ENCODE peak calls at places on chromosome 7, in seven cellular contexts. A is left ventricle myocardium inferior; J is CD8-positive, alpha-beta T cell; T is right atrium auricular region; N is fibroblast of lung; F is colonic mucosa; Q is K562. O is an unnamed sample. For H3K27me3 and H3K4me1, the result is how much of the 10 kb centered on the place peaks cover.

GRCh38 chr7:18087031-18087686 is 59.5 kb upstream of the PRPS1L1 start:
- DNase-seq in J (no peak), A (peak), N (no peak), F (no peak), T (no peak), Q (no peak), O (no peak)

GRCh38 chr7:84025332-84025927 is 169.2 kb downstream of the SEMA3A start:
- DNase-seq in T (no peak), A (no peak), F (no peak), N (peak), J (no peak), Q (no peak), O (peak)

GRCh38 chr7:25894902-25895791 is 256.9 kb upstream of the NFE2L3 start:
- DNase-seq in A (peak), Q (peak), T (peak), N (peak), J (peak), F (peak), O (peak)

GRCh38 chr7:81632418-81632817 is 137.4 kb downstream of the HGF start:
- DNase-seq in T (no peak), Q (no peak), N (no peak), A (no peak), J (no peak), F (no peak), O (no peak)

GRCh38 chr7:12771378-12771877 is 84.0 kb downstream of the ARL4A start:
- DNase-seq in T (no peak), F (peak), J (no peak), A (no peak), Q (peak), N (peak), O (no peak)

GRCh38 chr7:16881809-16882208 is at the start of gene AGR3:
- DNase-seq in J (no peak), F (peak), N (no peak), A (no peak), T (no peak), Q (no peak), O (peak)

GRCh38 chr7:134820778-134821177 is 41.3 kb downstream of the CALD1 start:
- DNase-seq in T (no peak), A (no peak), Q (no peak), F (no peak), J (no peak), N (no peak), O (no peak)

GRCh38 chr7:28584235-28584634 is 171.9 kb downstream of the CREB5 start:
- DNase-seq in T (no peak), J (no peak), A (no peak), N (no peak), Q (no peak), F (no peak), O (no peak)

GRCh38 chr7:136976504-136977251 is 108.2 kb downstream of the CHRM2 start:
- DNase-seq in Q (no peak), F (no peak), N (peak), T (no peak), A (no peak), J (no peak), O (no peak)

GRCh38 chr7:130921391-130922180 is 187.6 kb upstream of the KLF14 start:
- DNase-seq in A (peak), J (no peak), F (peak), N (peak), T (peak), Q (no peak), O (no peak)

GRCh38 chr7:139034855-139035587 is 821 bp downstream of the ZC3HAV1L start:
- DNase-seq in J (no peak), Q (no peak), A (peak), N (peak), T (no peak), F (peak), O (peak)

GRCh38 chr7:43467406-43467805 is 115.5 kb upstream of the STK17A start:
- DNase-seq in A (no peak), J (no peak), T (no peak), N (peak), F (no peak), Q (no peak), O (no peak)

GRCh38 chr7:5595545-5596045 is 172.0 kb upstream of the TNRC18 start:
- DNase-seq in A (no peak), J (no peak), T (no peak), N (no peak), F (no peak), Q (peak), O (no peak)

GRCh38 chr7:131654668-131655326 is 98.4 kb upstream of the PODXL start:
- DNase-seq in Q (peak), F (peak), J (peak), N (peak), T (peak), A (peak), O (peak)

GRCh38 chr7:26500749-26501352 is 209.2 kb downstream of the SNX10 start:
- DNase-seq in Q (peak), N (peak), F (no peak), A (no peak), J (no peak), T (no peak), O (peak)

GRCh38 chr7:40604601-40605438 is 470.0 kb downstream of the SUGCT start:
- DNase-seq in A (peak), N (peak), Q (peak), J (no peak), F (peak), T (no peak), O (peak)

GRCh38 chr7:75858430-75858829 is 20.4 kb upstream of the RHBDD2 start:
- DNase-seq in T (no peak), A (no peak), Q (no peak), N (no peak), F (no peak), J (no peak), O (no peak)

GRCh38 chr7:99000904-99001442 is 122.6 kb downstream of the TRRAP start:
- DNase-seq in N (no peak), J (no peak), F (no peak), T (no peak), Q (no peak), A (no peak), O (no peak)

GRCh38 chr7:95906871-95907270 is 134.5 kb downstream of the DYNC1I1 start:
- DNase-seq in J (no peak), A (no peak), F (no peak), Q (no peak), T (no peak), N (no peak), O (no peak)

GRCh38 chr7:45217358-45217757 is 59.8 kb downstream of the RAMP3 start:
- DNase-seq in N (no peak), T (peak), A (no peak), J (no peak), Q (peak), F (no peak), O (peak)

GRCh38 chr7:126778101-126778500 is 474.6 kb downstream of the GRM8 start:
- DNase-seq in T (no peak), F (no peak), J (no peak), Q (no peak), A (no peak), N (no peak), O (no peak)

GRCh38 chr7:140238778-140239652 is 62.2 kb upstream of the KDM7A start:
- DNase-seq in J (no peak), A (no peak), Q (no peak), F (peak), T (no peak), N (no peak), O (no peak)

GRCh38 chr7:158865462-158865922 is 9.1 kb downstream of the DYNC2I1 start:
- DNase-seq in Q (peak), A (no peak), T (no peak), N (no peak), J (no peak), F (peak), O (no peak)

GRCh38 chr7:124029789-124030188 is 3.1 kb downstream of the TMEM229A start:
- DNase-seq in N (no peak), F (no peak), A (no peak), T (no peak), J (no peak), Q (no peak), O (no peak)
- H3K4me3 ChIP-seq in N (no peak), F (no peak), A (no peak), T (no peak), J (no peak), Q (no peak), O (no peak)

GRCh38 chr7:93879356-93879755 is 11.2 kb downstream of the TFPI2 start:
- DNase-seq in N (no peak), F (no peak), J (no peak), Q (no peak), T (no peak), A (no peak), O (no peak)
- H3K27me3 ChIP-seq in N (under half), F (under half), J (under half), Q (under half), T (under half), A (under half), O (under half)

DNA sequence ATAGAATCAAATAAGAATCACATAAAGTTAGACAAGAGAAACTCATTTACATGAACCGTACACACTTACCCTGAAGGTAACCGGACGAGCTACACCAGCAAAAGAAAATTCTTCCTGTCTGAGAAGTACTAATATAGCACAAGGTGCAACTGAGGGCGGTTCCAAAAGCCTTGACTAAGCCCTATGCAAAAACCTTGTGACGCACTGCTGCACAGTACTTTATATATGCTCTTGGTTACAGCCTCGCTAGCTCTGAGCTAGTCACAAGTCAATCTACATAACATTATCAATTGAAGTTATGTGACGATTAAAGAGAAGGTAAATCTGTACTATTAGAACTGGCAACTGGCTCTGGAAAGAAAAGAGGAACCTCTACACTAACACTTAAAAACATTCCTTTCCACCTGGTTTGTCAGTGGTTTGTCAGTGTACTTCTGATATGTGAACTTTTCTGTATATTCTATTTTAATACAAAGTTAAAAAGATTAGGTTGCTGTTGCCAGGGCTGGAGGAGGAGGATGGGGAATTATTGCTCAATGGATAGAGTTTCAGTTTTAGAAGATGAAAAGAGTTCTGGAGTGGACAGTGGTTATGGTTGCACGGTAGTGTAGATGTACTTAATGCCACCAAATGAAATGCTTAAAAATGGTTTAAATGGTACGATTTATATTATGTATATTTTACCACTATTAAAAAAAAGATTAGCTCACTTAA is 21.6 kb downstream of the NT5C3A start:
- DNase-seq in A (no peak), F (peak), J (peak), Q (peak), T (no peak), N (peak), O (no peak)
- H3K4me1 ChIP-seq in A (half or more), F (under half), J (under half), Q (under half), T (under half), N (under half), O (under half)

DNA sequence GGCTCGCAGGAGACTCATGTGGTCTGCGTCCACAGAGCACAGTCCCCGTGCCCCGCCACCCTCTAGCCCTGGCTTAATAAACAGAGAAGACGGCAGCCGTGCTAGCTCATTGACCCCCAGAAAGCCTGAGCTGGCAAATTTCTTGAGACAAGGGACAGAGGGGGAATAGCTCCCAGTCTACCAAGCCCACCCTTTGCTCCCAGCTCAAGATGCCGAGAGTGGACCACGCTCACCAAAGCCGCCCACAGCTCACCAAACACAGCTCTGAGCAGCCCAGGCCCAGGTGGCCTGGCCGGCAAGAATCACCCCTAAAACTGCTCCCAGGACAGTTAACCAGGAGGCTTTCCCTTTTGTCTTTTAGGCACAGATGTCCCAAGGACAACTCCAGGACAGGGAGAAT is 5.4 kb downstream of the PDGFA start:
- DNase-seq in F (no peak), J (no peak), A (no peak), Q (no peak), T (no peak), N (no peak), O (no peak)
- H3K4me3 ChIP-seq in F (no peak), J (no peak), A (peak), Q (no peak), T (peak), N (no peak), O (no peak)

GRCh38 chr7:20797174-20798080 is 10.7 kb upstream of the SP8 start:
- DNase-seq in Q (no peak), T (no peak), A (no peak), F (peak), J (no peak), N (no peak), O (peak)
- H3K27me3 ChIP-seq in Q (under half), T (under half), A (half or more), F (half or more), J (under half), N (under half), O (under half)

GRCh38 chr7:2708041-2708440 is 20.0 kb downstream of the AMZ1 start:
- DNase-seq in A (no peak), J (no peak), F (no peak), T (no peak), Q (no peak), N (no peak), O (no peak)
- H3K4me1 ChIP-seq in A (under half), J (under half), F (under half), T (under half), Q (under half), N (under half), O (under half)

GRCh38 chr7:2641406-2642393 is 9.9 kb downstream of the TTYH3 start:
- DNase-seq in N (peak), A (peak), Q (no peak), F (peak), T (peak), J (no peak), O (peak)
- H3K4me3 ChIP-seq in N (no peak), A (peak), Q (no peak), F (no peak), T (peak), J (no peak), O (no peak)

O was measured in Caco-2.